ENCODE peak calls at places on chromosomes 7 and 10, in eight cellular contexts. One of them, this sample, is unnamed.

GRCh38 chr7:121872831-121873764 is at the start of gene PTPRZ1:
- DNase-seq in anterior cingulate cortex: peak; percentile 24
- DNase-seq in HL-60: no peak
- DNase-seq in heart left ventricle: no peak
- DNase-seq in cerebellar cortex: no peak
- DNase-seq in A549: peak; percentile 3
- DNase-seq in SK-N-DZ: peak; percentile 25
- DNase-seq in hepatocyte: peak; percentile 69
- DNase-seq in this sample: peak; percentile 60

GRCh38 chr10:1242975-1243374 is 186.8 kb downstream of the WDR37 start:
- DNase-seq in anterior cingulate cortex: no peak
- DNase-seq in HL-60: no peak
- DNase-seq in heart left ventricle: no peak
- DNase-seq in cerebellar cortex: no peak
- DNase-seq in A549: no peak
- DNase-seq in SK-N-DZ: no peak
- DNase-seq in hepatocyte: no peak
- DNase-seq in this sample: no peak

GRCh38 chr7:148944935-148945934 is 61.1 kb upstream of the EZH2 start:
- DNase-seq in anterior cingulate cortex: no peak
- DNase-seq in HL-60: no peak
- DNase-seq in heart left ventricle: no peak
- DNase-seq in cerebellar cortex: no peak
- DNase-seq in A549: no peak
- DNase-seq in SK-N-DZ: no peak
- DNase-seq in hepatocyte: no peak
- DNase-seq in this sample: no peak

GRCh38 chr10:48683893-48684292 is 780 bp upstream of the WDFY4 start:
- DNase-seq in anterior cingulate cortex: no peak
- DNase-seq in HL-60: no peak
- DNase-seq in heart left ventricle: no peak
- DNase-seq in cerebellar cortex: no peak
- DNase-seq in A549: no peak
- DNase-seq in SK-N-DZ: no peak
- DNase-seq in hepatocyte: no peak
- DNase-seq in this sample: no peak

GRCh38 chr7:135757719-135758411 is 9.3 kb upstream of the FAM180A start:
- DNase-seq in anterior cingulate cortex: no peak
- DNase-seq in HL-60: no peak
- DNase-seq in heart left ventricle: peak; percentile 59
- DNase-seq in cerebellar cortex: no peak
- DNase-seq in A549: no peak
- DNase-seq in SK-N-DZ: no peak
- DNase-seq in hepatocyte: no peak
- DNase-seq in this sample: no peak

GRCh38 chr7:129925416-129926002 is 27.3 kb downstream of the UBE2H start:
- DNase-seq in anterior cingulate cortex: peak; percentile 26
- DNase-seq in HL-60: no peak
- DNase-seq in heart left ventricle: peak; percentile 51
- DNase-seq in cerebellar cortex: no peak
- DNase-seq in A549: no peak
- DNase-seq in SK-N-DZ: no peak
- DNase-seq in hepatocyte: no peak
- DNase-seq in this sample: no peak

GRCh38 chr10:5412277-5412941 is at the start of gene NET1:
- DNase-seq in anterior cingulate cortex: peak; percentile 89
- DNase-seq in HL-60: peak; percentile 63
- DNase-seq in heart left ventricle: peak; percentile 91
- DNase-seq in cerebellar cortex: peak; percentile 95
- DNase-seq in A549: peak; percentile 97
- DNase-seq in SK-N-DZ: peak; percentile 99
- DNase-seq in hepatocyte: peak; percentile 95
- DNase-seq in this sample: peak; percentile 96

GRCh38 chr7:24980695-24981543 is 941 bp upstream of the OSBPL3 start:
- DNase-seq in anterior cingulate cortex: peak; percentile 37
- DNase-seq in HL-60: peak; percentile 33
- DNase-seq in heart left ventricle: no peak
- DNase-seq in cerebellar cortex: no peak
- DNase-seq in A549: peak; percentile 38
- DNase-seq in SK-N-DZ: no peak
- DNase-seq in hepatocyte: peak; percentile 76
- DNase-seq in this sample: no peak

GRCh38 chr7:121531175-121532070 is 135.3 kb upstream of the FAM3C start:
- DNase-seq in anterior cingulate cortex: no peak
- DNase-seq in HL-60: no peak
- DNase-seq in heart left ventricle: no peak
- DNase-seq in cerebellar cortex: no peak
- DNase-seq in A549: no peak
- DNase-seq in SK-N-DZ: peak; percentile 8
- DNase-seq in hepatocyte: no peak
- DNase-seq in this sample: no peak

GRCh38 chr7:21675255-21675654 is 132.4 kb downstream of the DNAH11 start:
- DNase-seq in anterior cingulate cortex: no peak
- DNase-seq in HL-60: no peak
- DNase-seq in heart left ventricle: no peak
- DNase-seq in cerebellar cortex: no peak
- DNase-seq in A549: no peak
- DNase-seq in SK-N-DZ: no peak
- DNase-seq in hepatocyte: no peak
- DNase-seq in this sample: no peak

GRCh38 chr7:22758576-22758975 is 31.6 kb downstream of the IL6 start:
- DNase-seq in anterior cingulate cortex: no peak
- DNase-seq in HL-60: no peak
- DNase-seq in heart left ventricle: no peak
- DNase-seq in cerebellar cortex: no peak
- DNase-seq in A549: no peak
- DNase-seq in SK-N-DZ: no peak
- DNase-seq in hepatocyte: no peak
- DNase-seq in this sample: no peak

GRCh38 chr10:65496541-65496940 is 1429.3 kb upstream of the LRRTM3 start:
- DNase-seq in anterior cingulate cortex: no peak
- DNase-seq in HL-60: no peak
- DNase-seq in heart left ventricle: no peak
- DNase-seq in cerebellar cortex: no peak
- DNase-seq in A549: no peak
- DNase-seq in SK-N-DZ: no peak
- DNase-seq in hepatocyte: no peak
- DNase-seq in this sample: no peak

GRCh38 chr7:21430575-21430954 is 2.7 kb downstream of the SP4 start:
- DNase-seq in anterior cingulate cortex: no peak
- DNase-seq in HL-60: no peak
- DNase-seq in heart left ventricle: no peak
- DNase-seq in cerebellar cortex: no peak
- DNase-seq in A549: no peak
- DNase-seq in SK-N-DZ: no peak
- DNase-seq in hepatocyte: no peak
- DNase-seq in this sample: no peak

GRCh38 chr7:96679886-96680285 is 29.8 kb downstream of the SEM1 start:
- DNase-seq in anterior cingulate cortex: no peak
- DNase-seq in HL-60: no peak
- DNase-seq in heart left ventricle: no peak
- DNase-seq in cerebellar cortex: no peak
- DNase-seq in A549: no peak
- DNase-seq in SK-N-DZ: no peak
- DNase-seq in hepatocyte: no peak
- DNase-seq in this sample: no peak

GRCh38 chr7:152970481-152970880 is 210.9 kb downstream of the ACTR3B start:
- DNase-seq in anterior cingulate cortex: no peak
- DNase-seq in HL-60: no peak
- DNase-seq in heart left ventricle: no peak
- DNase-seq in cerebellar cortex: no peak
- DNase-seq in A549: no peak
- DNase-seq in SK-N-DZ: no peak
- DNase-seq in hepatocyte: no peak
- DNase-seq in this sample: no peak

GRCh38 chr10:104309980-104310978 is 28.0 kb downstream of the ITPRIP start:
- DNase-seq in anterior cingulate cortex: no peak
- DNase-seq in HL-60: no peak
- DNase-seq in heart left ventricle: peak; percentile 90
- DNase-seq in cerebellar cortex: no peak
- DNase-seq in A549: no peak
- DNase-seq in SK-N-DZ: no peak
- DNase-seq in hepatocyte: no peak
- DNase-seq in this sample: no peak

GRCh38 chr10:26378763-26379361 is 59.3 kb upstream of the APBB1IP start:
- DNase-seq in anterior cingulate cortex: no peak
- DNase-seq in HL-60: peak; percentile 80
- DNase-seq in heart left ventricle: no peak
- DNase-seq in cerebellar cortex: no peak
- DNase-seq in A549: no peak
- DNase-seq in SK-N-DZ: peak; percentile 89
- DNase-seq in hepatocyte: no peak
- DNase-seq in this sample: no peak

GRCh38 chr7:35695628-35695888 is 623 bp upstream of the HERPUD2 start:
- DNase-seq in anterior cingulate cortex: no peak
- DNase-seq in HL-60: peak; percentile 18
- DNase-seq in heart left ventricle: no peak
- DNase-seq in cerebellar cortex: no peak
- DNase-seq in A549: no peak
- DNase-seq in SK-N-DZ: no peak
- DNase-seq in hepatocyte: no peak
- DNase-seq in this sample: no peak

GRCh38 chr7:74655785-74656420 is 1.6 kb upstream of the GTF2I start:
- DNase-seq in anterior cingulate cortex: no peak
- DNase-seq in HL-60: no peak
- DNase-seq in heart left ventricle: no peak
- DNase-seq in cerebellar cortex: no peak
- DNase-seq in A549: peak; percentile 36
- DNase-seq in SK-N-DZ: no peak
- DNase-seq in hepatocyte: no peak
- DNase-seq in this sample: no peak

GRCh38 chr7:1457949-1458675 is 1.2 kb downstream of the MICALL2 start:
- DNase-seq in anterior cingulate cortex: no peak
- DNase-seq in HL-60: peak; percentile 55
- DNase-seq in heart left ventricle: no peak
- DNase-seq in cerebellar cortex: no peak
- DNase-seq in A549: no peak
- DNase-seq in SK-N-DZ: no peak
- DNase-seq in hepatocyte: no peak
- DNase-seq in this sample: no peak

GRCh38 chr7:2412587-2413201 is 9.3 kb downstream of the CHST12 start:
- DNase-seq in anterior cingulate cortex: no peak
- DNase-seq in HL-60: no peak
- DNase-seq in heart left ventricle: no peak
- DNase-seq in cerebellar cortex: no peak
- DNase-seq in A549: no peak
- DNase-seq in SK-N-DZ: no peak
- DNase-seq in hepatocyte: no peak
- DNase-seq in this sample: no peak

GRCh38 chr10:92142512-92142911 is 148.4 kb downstream of the CPEB3 start:
- DNase-seq in anterior cingulate cortex: no peak
- DNase-seq in HL-60: no peak
- DNase-seq in heart left ventricle: no peak
- DNase-seq in cerebellar cortex: no peak
- DNase-seq in A549: no peak
- DNase-seq in SK-N-DZ: no peak
- DNase-seq in hepatocyte: no peak
- DNase-seq in this sample: peak; percentile 27

GRCh38 chr10:114915294-114915693 is 22.7 kb upstream of the TRUB1 start:
- DNase-seq in anterior cingulate cortex: no peak
- DNase-seq in HL-60: no peak
- DNase-seq in heart left ventricle: no peak
- DNase-seq in cerebellar cortex: no peak
- DNase-seq in A549: no peak
- DNase-seq in SK-N-DZ: no peak
- DNase-seq in hepatocyte: no peak
- DNase-seq in this sample: no peak

GRCh38 chr10:23158370-23158769 is 33.7 kb upstream of the PTF1A start:
- DNase-seq in anterior cingulate cortex: peak; percentile 17
- DNase-seq in HL-60: peak; percentile 7
- DNase-seq in heart left ventricle: no peak
- DNase-seq in cerebellar cortex: peak; percentile 72
- DNase-seq in A549: peak; percentile 78
- DNase-seq in SK-N-DZ: peak; percentile 61
- DNase-seq in hepatocyte: peak; percentile 80
- DNase-seq in this sample: peak; percentile 71

GRCh38 chr10:88111294-88111693 is 247.9 kb downstream of the PTEN start:
- DNase-seq in anterior cingulate cortex: no peak
- DNase-seq in HL-60: no peak
- DNase-seq in heart left ventricle: no peak
- DNase-seq in cerebellar cortex: no peak
- DNase-seq in A549: no peak
- DNase-seq in SK-N-DZ: no peak
- DNase-seq in hepatocyte: no peak
- DNase-seq in this sample: no peak

GRCh38 chr10:22630229-22631174 is 83.9 kb downstream of the PIP4K2A start:
- DNase-seq in anterior cingulate cortex: no peak
- DNase-seq in HL-60: peak; percentile 15
- DNase-seq in heart left ventricle: no peak
- DNase-seq in cerebellar cortex: no peak
- DNase-seq in A549: no peak
- DNase-seq in SK-N-DZ: no peak
- DNase-seq in hepatocyte: no peak
- DNase-seq in this sample: no peak

GRCh38 chr10:80714566-80714965 is 176.9 kb downstream of the SH2D4B start:
- DNase-seq in anterior cingulate cortex: no peak
- DNase-seq in HL-60: no peak
- DNase-seq in heart left ventricle: no peak
- DNase-seq in cerebellar cortex: no peak
- DNase-seq in A549: no peak
- DNase-seq in SK-N-DZ: no peak
- DNase-seq in hepatocyte: no peak
- DNase-seq in this sample: no peak

GRCh38 chr10:125157473-125157865 is 2.9 kb downstream of the CTBP2 start:
- DNase-seq in anterior cingulate cortex: no peak
- DNase-seq in HL-60: no peak
- DNase-seq in heart left ventricle: no peak
- DNase-seq in cerebellar cortex: no peak
- DNase-seq in A549: no peak
- DNase-seq in SK-N-DZ: no peak
- DNase-seq in hepatocyte: no peak
- DNase-seq in this sample: no peak

GRCh38 chr10:88858493-88858892 is 6.8 kb upstream of the ANKRD22 start:
- DNase-seq in anterior cingulate cortex: no peak
- DNase-seq in HL-60: no peak
- DNase-seq in heart left ventricle: no peak
- DNase-seq in cerebellar cortex: no peak
- DNase-seq in A549: no peak
- DNase-seq in SK-N-DZ: no peak
- DNase-seq in hepatocyte: peak; percentile 46
- DNase-seq in this sample: no peak

GRCh38 chr10:120982507-120982906 is 131.3 kb downstream of the WDR11 start:
- DNase-seq in anterior cingulate cortex: no peak
- DNase-seq in HL-60: no peak
- DNase-seq in heart left ventricle: no peak
- DNase-seq in cerebellar cortex: no peak
- DNase-seq in A549: no peak
- DNase-seq in SK-N-DZ: no peak
- DNase-seq in hepatocyte: no peak
- DNase-seq in this sample: no peak

GRCh38 chr10:8444630-8445029 is 390.1 kb downstream of the GATA3 start:
- DNase-seq in anterior cingulate cortex: no peak
- DNase-seq in HL-60: no peak
- DNase-seq in heart left ventricle: no peak
- DNase-seq in cerebellar cortex: no peak
- DNase-seq in A549: no peak
- DNase-seq in SK-N-DZ: peak; percentile 82
- DNase-seq in hepatocyte: peak; percentile 11
- DNase-seq in this sample: peak; percentile 49

GRCh38 chr7:82156938-82157337 is 286.6 kb downstream of the CACNA2D1 start:
- DNase-seq in anterior cingulate cortex: no peak
- DNase-seq in HL-60: no peak
- DNase-seq in heart left ventricle: no peak
- DNase-seq in cerebellar cortex: no peak
- DNase-seq in A549: no peak
- DNase-seq in SK-N-DZ: no peak
- DNase-seq in hepatocyte: no peak
- DNase-seq in this sample: peak; percentile 18

GRCh38 chr7:115410427-115410805 is 488.5 kb downstream of the MDFIC start:
- DNase-seq in anterior cingulate cortex: no peak
- DNase-seq in HL-60: peak; percentile 70
- DNase-seq in heart left ventricle: no peak
- DNase-seq in cerebellar cortex: no peak
- DNase-seq in A549: no peak
- DNase-seq in SK-N-DZ: no peak
- DNase-seq in hepatocyte: no peak
- DNase-seq in this sample: no peak

GRCh38 chr7:150954986-150955518 is 23.1 kb downstream of the KCNH2 start:
- DNase-seq in anterior cingulate cortex: no peak
- DNase-seq in HL-60: no peak
- DNase-seq in heart left ventricle: no peak
- DNase-seq in cerebellar cortex: no peak
- DNase-seq in A549: no peak
- DNase-seq in SK-N-DZ: no peak
- DNase-seq in hepatocyte: no peak
- DNase-seq in this sample: no peak